ENCODE peak calls at places on chromosome 13, in nine cellular contexts. K is activated CD4-positive, alpha-beta T cell treated with anti-CD3 and anti-CD28 coated beads for 48 hours; U is NCI-H1694 treated with DMSO at 0.1 percent for 48 hours; A is hippocampal formation; Z is GM10248; D is GF-D8; J is GM03348; N is activated T-cell treated with anti-CD3 and anti-CD28 coated beads for 48 hours; I is hypothalamus. Q is an unnamed sample.

GRCh38 chr13:43816401-43816889 is 29.7 kb upstream of the ENOX1 start:
- DNase-seq in U (no peak), A (no peak), N (no peak), J (no peak), Z (no peak), D (no peak), I (no peak), K (no peak), Q (no peak)

GRCh38 chr13:79775830-79776229 is 294.9 kb downstream of the NDFIP2 start:
- DNase-seq in D (peak), U (peak), A (peak), I (peak), N (no peak), J (peak), K (no peak), Z (peak), Q (no peak)

GRCh38 chr13:101989798-101990350 is 412.0 kb downstream of the FGF14 start:
- DNase-seq in U (no peak), Z (no peak), J (no peak), I (no peak), D (no peak), N (no peak), K (no peak), A (no peak), Q (no peak)

GRCh38 chr13:24323036-24323738 is 13.8 kb downstream of the C1QTNF9 start:
- DNase-seq in U (no peak), D (no peak), N (no peak), A (no peak), J (no peak), I (no peak), Z (peak), K (no peak), Q (no peak)

GRCh38 chr13:40116008-40116407 is 460.5 kb downstream of the COG6 start:
- DNase-seq in Z (peak), A (no peak), D (no peak), U (no peak), I (no peak), K (peak), J (no peak), N (peak), Q (peak)

GRCh38 chr13:80116107-80116506 is 224.8 kb downstream of the SPRY2 start:
- DNase-seq in N (no peak), I (no peak), J (peak), D (no peak), A (no peak), Z (no peak), K (no peak), U (peak), Q (no peak)

GRCh38 chr13:50936681-50937080 is 27.1 kb downstream of the RNASEH2B start:
- DNase-seq in A (no peak), I (no peak), N (no peak), K (no peak), D (peak), U (no peak), Z (no peak), J (peak), Q (no peak)

GRCh38 chr13:26133851-26134250 is 82.0 kb upstream of the SHISA2 start:
- DNase-seq in U (no peak), I (no peak), D (no peak), K (no peak), N (no peak), Z (no peak), J (no peak), A (no peak), Q (no peak)

GRCh38 chr13:107271226-107271625 is 703.3 kb upstream of the ARGLU1 start:
- DNase-seq in J (no peak), U (peak), K (no peak), I (no peak), Z (no peak), D (no peak), A (no peak), N (no peak), Q (no peak)

GRCh38 chr13:113656831-113657671 is 947 bp downstream of the ATP4B start:
- DNase-seq in I (no peak), Z (no peak), D (no peak), N (no peak), A (no peak), K (no peak), U (no peak), J (no peak), Q (no peak)

GRCh38 chr13:24624363-24624762 is 55.8 kb upstream of the ATP12A start:
- DNase-seq in K (no peak), J (no peak), D (no peak), A (no peak), Z (no peak), N (no peak), U (no peak), I (no peak), Q (no peak)

Q was measured in CD4-positive, CD25-positive, alpha-beta regulatory T cell.